ENCODE peak calls at places on chromosomes 6 and 20, in nine cellular contexts. H is stomach, G is tibial nerve, S is uterus, Q is HepG2, W is BJ, J is prostate gland, E is cardiac muscle cell, K is tibial artery. M is an unnamed sample.

GRCh38 chr6:159806021-159806458 is 6.0 kb downstream of the PNLDC1 start:
- DNase-seq in H (no peak), G (no peak), S (no peak), Q (peak; percentile 75), W (no peak), J (no peak), E (peak; percentile 83), K (no peak), M (no peak)

GRCh38 chr20:8183526-8183925 is 51.5 kb downstream of the PLCB1 start:
- DNase-seq in H (no peak), G (no peak), S (no peak), Q (no peak), W (no peak), J (no peak), E (peak; percentile 60), K (no peak), M (no peak)

GRCh38 chr20:59458645-59459044 is 145.7 kb upstream of the PHACTR3 start:
- DNase-seq in H (no peak), G (no peak), S (no peak), Q (no peak), W (no peak), J (no peak), E (no peak), K (no peak), M (no peak)

GRCh38 chr6:166754218-166755030 is 127.4 kb upstream of the RPS6KA2 start:
- DNase-seq in H (no peak), G (no peak), S (no peak), Q (no peak), W (no peak), J (no peak), E (no peak), K (no peak), M (no peak)

GRCh38 chr6:163777379-163777686 is 362.8 kb downstream of the QKI start:
- DNase-seq in H (no peak), G (no peak), S (no peak), Q (no peak), W (no peak), J (no peak), E (no peak), K (no peak), M (no peak)

GRCh38 chr6:40474937-40475336 is 112.2 kb downstream of the LRFN2 start:
- DNase-seq in H (no peak), G (no peak), S (no peak), Q (no peak), W (no peak), J (no peak), E (no peak), K (no peak), M (no peak)

GRCh38 chr20:2307136-2307535 is 11.3 kb downstream of the TGM3 start:
- DNase-seq in H (no peak), G (no peak), S (no peak), Q (no peak), W (no peak), J (no peak), E (no peak), K (peak; percentile 20), M (no peak)

GRCh38 chr6:29014729-29015608 is 9.9 kb upstream of the ZNF311 start:
- DNase-seq in H (no peak), G (no peak), S (no peak), Q (no peak), W (no peak), J (no peak), E (peak; percentile 7), K (no peak), M (no peak)

GRCh38 chr6:83735461-83735860 is 26.6 kb upstream of the SNAP91 start:
- DNase-seq in H (no peak), G (no peak), S (no peak), Q (no peak), W (no peak), J (no peak), E (no peak), K (no peak), M (no peak)

GRCh38 chr6:26439552-26440125 is 665 bp upstream of the BTN3A3 start:
- DNase-seq in H (no peak), G (no peak), S (no peak), Q (no peak), W (no peak), J (no peak), E (no peak), K (no peak), M (no peak)

GRCh38 chr6:63804381-63804956 is 168.9 kb downstream of the PHF3 start:
- DNase-seq in H (no peak), G (no peak), S (no peak), Q (no peak), W (peak; percentile 67), J (no peak), E (peak; percentile 85), K (no peak), M (no peak)

GRCh38 chr6:157217894-157218370 is 105.4 kb downstream of the TMEM242 start:
- DNase-seq in H (no peak), G (no peak), S (no peak), Q (no peak), W (no peak), J (no peak), E (no peak), K (no peak), M (no peak)

GRCh38 chr6:33885121-33886057 is 81.6 kb upstream of the MLN start:
- DNase-seq in H (no peak), G (no peak), S (no peak), Q (no peak), W (peak; percentile 27), J (no peak), E (peak; percentile 30), K (no peak), M (no peak)

GRCh38 chr20:47988601-47989116 is 203.4 kb upstream of the SULF2 start:
- DNase-seq in H (no peak), G (no peak), S (no peak), Q (no peak), W (no peak), J (no peak), E (no peak), K (no peak), M (no peak)

GRCh38 chr6:169962604-169963469 is 211.4 kb downstream of the ERMARD start:
- DNase-seq in H (peak; percentile 20), G (no peak), S (no peak), Q (no peak), W (no peak), J (no peak), E (no peak), K (peak; percentile 52), M (no peak)

GRCh38 chr6:169963581-169964297 is 212.3 kb downstream of the ERMARD start:
- DNase-seq in H (peak; percentile 16), G (no peak), S (no peak), Q (no peak), W (no peak), J (no peak), E (no peak), K (peak; percentile 45), M (no peak)

GRCh38 chr6:169960891-169961611 is 209.6 kb downstream of the ERMARD start:
- DNase-seq in H (peak; percentile 23), G (no peak), S (no peak), Q (no peak), W (no peak), J (no peak), E (no peak), K (peak; percentile 43), M (no peak)

GRCh38 chr6:169960531-169960890 is 209.1 kb downstream of the ERMARD start:
- DNase-seq in H (peak; percentile 24), G (no peak), S (no peak), Q (no peak), W (no peak), J (no peak), E (no peak), K (peak; percentile 43), M (no peak)

DNA sequence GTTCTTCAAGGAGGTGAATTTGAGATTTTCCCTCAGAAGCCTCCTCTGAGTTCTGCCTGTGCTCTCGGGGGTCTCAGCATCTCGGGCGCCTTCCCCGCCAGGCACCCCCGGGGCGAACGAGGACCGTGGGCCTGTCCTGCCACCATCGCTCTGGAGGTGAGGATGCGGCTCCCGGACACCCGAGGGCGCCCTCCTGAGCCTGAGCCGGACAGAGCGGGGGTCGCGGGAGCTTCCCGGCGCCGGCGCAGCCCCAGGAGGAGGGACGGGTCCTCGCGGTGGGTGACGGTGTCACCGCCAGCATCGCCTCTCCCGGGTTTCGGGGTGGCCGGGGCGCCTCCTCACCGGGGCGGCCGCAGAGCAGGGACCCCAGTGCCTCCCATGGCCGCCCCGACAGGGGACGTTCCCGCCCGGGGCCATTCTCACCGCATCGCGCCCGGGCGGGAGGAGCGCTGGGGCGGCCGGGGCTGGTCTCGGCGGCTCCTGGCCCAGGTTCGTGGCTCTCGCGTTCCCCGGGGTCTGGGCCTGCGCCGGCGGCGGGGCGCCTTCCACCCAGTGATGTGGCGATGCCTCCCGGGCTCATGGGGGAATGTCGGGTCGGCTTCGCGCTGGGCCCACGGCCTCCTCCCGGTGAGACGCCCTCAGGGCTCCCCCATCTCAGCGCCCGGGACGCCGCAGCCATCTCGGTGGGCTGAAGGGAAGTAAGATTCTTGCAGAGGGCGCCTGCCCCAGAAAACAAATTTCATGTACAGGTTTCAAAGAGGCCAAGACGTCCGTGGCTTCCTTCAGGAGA is 210.5 kb downstream of the ERMARD start:
- DNase-seq in H (peak; percentile 24), G (no peak), S (peak; percentile 45), Q (no peak), W (no peak), J (no peak), E (peak; percentile 26), K (peak; percentile 65), M (no peak)
- H3K4me3 ChIP-seq in H (peak overlapping the region; percentile 45), G (peak overlapping the region; percentile 51), S (peak overlapping the region; percentile 34), Q (no peak overlapping the region), W (no peak overlapping the region), J (peak overlapping the region; percentile 30), E (peak overlapping the region; percentile 30), K (peak overlapping the region; percentile 43), M (no peak overlapping the region)

GRCh38 chr20:57545927-57546662 is 14.8 kb upstream of the PCK1 start:
- DNase-seq in H (no peak), G (no peak), S (no peak), Q (no peak), W (no peak), J (no peak), E (no peak), K (peak; percentile 39), M (no peak)
- TF ChIP-seq CTCF in H (no peak), G (no peak), S (no peak), Q (peak; percentile 44), W (no peak), J (no peak), E (no peak), K (no peak), M (no peak)

DNA sequence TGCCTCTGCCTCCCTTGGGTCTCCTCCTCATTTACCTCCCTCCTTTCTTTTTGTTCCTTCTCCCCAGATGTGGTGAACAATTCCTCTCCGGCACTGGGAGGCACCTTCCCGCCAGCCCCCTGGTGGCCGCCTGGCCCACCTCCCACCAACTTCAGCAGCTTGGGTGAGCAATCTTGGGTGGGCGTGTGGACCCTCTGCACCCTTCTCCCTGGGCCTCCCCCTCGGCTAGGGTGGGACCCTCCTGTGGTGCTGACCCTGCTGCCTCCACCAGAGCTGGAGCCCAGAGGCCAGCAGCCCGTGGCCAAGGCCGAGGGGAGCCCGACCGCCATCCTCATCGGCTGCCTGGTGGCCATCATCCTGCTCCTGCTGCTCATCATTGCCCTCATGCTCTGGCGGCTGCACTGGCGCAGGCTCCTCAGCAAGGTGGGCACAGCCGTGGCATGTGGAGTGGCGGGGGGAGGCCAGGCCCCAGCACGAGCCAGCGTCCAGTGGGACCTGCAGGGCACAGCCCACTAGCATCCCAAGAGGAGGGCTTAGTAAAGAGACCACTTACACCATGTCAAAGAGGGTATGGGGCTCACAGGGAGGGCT is 8.8 kb downstream of the DDR1 start:
- DNase-seq in H (no peak), G (no peak), S (no peak), Q (no peak), W (no peak), J (no peak), E (no peak), K (no peak), M (no peak)
- H3K36me3 ChIP-seq in H (peaks cover 95% of the 10 kb centered on the region), G (no peaks in the 10 kb centered on the region), S (no peaks in the 10 kb centered on the region), Q (peaks cover 40% of the 10 kb centered on the region), W (peaks cover 32% of the 10 kb centered on the region), J (peaks cover 6% of the 10 kb centered on the region), E (peaks cover 28% of the 10 kb centered on the region), K (peaks cover 96% of the 10 kb centered on the region), M (peaks cover 17% of the 10 kb centered on the region)

GRCh38 chr6:37867756-37868446 is 48.4 kb downstream of the ZFAND3 start:
- DNase-seq in H (no peak), G (no peak), S (no peak), Q (no peak), W (no peak), J (no peak), E (no peak), K (no peak), M (no peak)
- H3K4me3 ChIP-seq in H (no peak overlapping the region), G (no peak overlapping the region), S (no peak overlapping the region), Q (no peak overlapping the region), W (no peak overlapping the region), J (no peak overlapping the region), E (no peak overlapping the region), K (no peak overlapping the region), M (no peak overlapping the region)